ENCODE peak calls at places on chromosomes 2 and 18, in ten cellular contexts. J is IMR-90, Q is tibial artery, R is cardiac muscle cell, X is thoracic aorta, B is K562, Z is left ventricle myocardium inferior, G is heart right ventricle, I is right atrium auricular region, S is psoas muscle. K is an unnamed sample.

GRCh38 chr18:76405761-76406356 is 89.2 kb downstream of the ZNF516 start:
- DNase-seq in J (peak), Q (peak), R (peak), X (peak), B (peak), Z (peak), G (peak), I (no peak), S (peak), K (peak)

GRCh38 chr2:230891108-230891507 is 26.4 kb downstream of the ITM2C start:
- DNase-seq in J (no peak), Q (no peak), R (peak), X (no peak), B (no peak), Z (no peak), G (no peak), I (no peak), S (no peak), K (no peak)

GRCh38 chr2:164742738-164743317 is 98.8 kb downstream of the COBLL1 start:
- DNase-seq in J (no peak), Q (no peak), R (no peak), X (no peak), B (no peak), Z (no peak), G (no peak), I (no peak), S (no peak), K (no peak)

GRCh38 chr2:142878061-142878741 is 737 bp downstream of the KYNU start:
- DNase-seq in J (no peak), Q (no peak), R (no peak), X (no peak), B (no peak), Z (no peak), G (no peak), I (no peak), S (no peak), K (no peak)

GRCh38 chr2:127810156-127810636 is 775 bp downstream of the WDR33 start:
- DNase-seq in J (peak), Q (no peak), R (peak), X (no peak), B (peak), Z (no peak), G (no peak), I (no peak), S (no peak), K (no peak)

GRCh38 chr2:58906151-58906645 is 665.1 kb upstream of the FANCL start:
- DNase-seq in J (no peak), Q (no peak), R (no peak), X (no peak), B (no peak), Z (no peak), G (no peak), I (no peak), S (no peak), K (no peak)

GRCh38 chr18:62693659-62694058 is 21.7 kb upstream of the PHLPP1 start:
- DNase-seq in J (no peak), Q (no peak), R (no peak), X (no peak), B (no peak), Z (no peak), G (no peak), I (no peak), S (no peak), K (no peak)

GRCh38 chr2:238938460-238939055 is 90.7 kb downstream of the TWIST2 start:
- DNase-seq in J (peak), Q (peak), R (peak), X (peak), B (no peak), Z (peak), G (peak), I (peak), S (peak), K (no peak)

GRCh38 chr18:22193466-22193865 is 24.1 kb downstream of the GATA6 start:
- DNase-seq in J (no peak), Q (no peak), R (peak), X (no peak), B (no peak), Z (no peak), G (no peak), I (peak), S (no peak), K (no peak)

GRCh38 chr2:513981-514706 is 163.1 kb downstream of the TMEM18 start:
- DNase-seq in J (no peak), Q (no peak), R (no peak), X (no peak), B (no peak), Z (no peak), G (no peak), I (no peak), S (no peak), K (no peak)

GRCh38 chr2:239716536-239717318 is 308.4 kb downstream of the NDUFA10 start:
- DNase-seq in J (no peak), Q (no peak), R (peak), X (no peak), B (no peak), Z (no peak), G (no peak), I (no peak), S (peak), K (no peak)

GRCh38 chr2:170554278-170554955 is 160.7 kb upstream of the SP5 start:
- DNase-seq in J (no peak), Q (peak), R (peak), X (peak), B (no peak), Z (peak), G (peak), I (no peak), S (peak), K (no peak)

GRCh38 chr2:65662654-65663432 is 230.4 kb upstream of the SPRED2 start:
- DNase-seq in J (peak), Q (no peak), R (peak), X (no peak), B (no peak), Z (no peak), G (no peak), I (no peak), S (no peak), K (no peak)

GRCh38 chr2:55431982-55432627 is 12.4 kb upstream of the CCDC88A start:
- DNase-seq in J (peak), Q (no peak), R (peak), X (no peak), B (peak), Z (no peak), G (no peak), I (no peak), S (no peak), K (no peak)

GRCh38 chr2:71700880-71701397 is 247.6 kb downstream of the DYSF start:
- DNase-seq in J (no peak), Q (peak), R (peak), X (peak), B (no peak), Z (peak), G (peak), I (peak), S (peak), K (no peak)

GRCh38 chr2:175805442-175806114 is 196.5 kb downstream of the LNPK start:
- DNase-seq in J (no peak), Q (no peak), R (peak), X (no peak), B (no peak), Z (no peak), G (no peak), I (no peak), S (no peak), K (no peak)

GRCh38 chr2:128639693-128640092 is 321.0 kb upstream of the HS6ST1 start:
- DNase-seq in J (no peak), Q (no peak), R (no peak), X (no peak), B (no peak), Z (no peak), G (no peak), I (peak), S (no peak), K (no peak)

GRCh38 chr2:37882036-37882435 is 43.1 kb upstream of the RMDN2 start:
- DNase-seq in J (no peak), Q (no peak), R (no peak), X (no peak), B (no peak), Z (no peak), G (no peak), I (no peak), S (no peak), K (no peak)

GRCh38 chr18:45976581-45977373 is 9.6 kb upstream of the EPG5 start:
- DNase-seq in J (no peak), Q (no peak), R (peak), X (no peak), B (no peak), Z (no peak), G (no peak), I (no peak), S (no peak), K (no peak)

GRCh38 chr2:100011272-100011711 is 131.1 kb downstream of the AFF3 start:
- DNase-seq in J (peak), Q (no peak), R (peak), X (no peak), B (no peak), Z (no peak), G (no peak), I (no peak), S (no peak), K (no peak)

GRCh38 chr2:215417400-215417951 is 18.4 kb downstream of the FN1 start:
- DNase-seq in J (no peak), Q (no peak), R (peak), X (no peak), B (no peak), Z (no peak), G (no peak), I (no peak), S (no peak), K (no peak)
- H3K27ac ChIP-seq in J (peak), Q (peak), R (peak), X (peak), B (no peak), Z (no peak), G (no peak), I (no peak), S (no peak), K (no peak)

DNA sequence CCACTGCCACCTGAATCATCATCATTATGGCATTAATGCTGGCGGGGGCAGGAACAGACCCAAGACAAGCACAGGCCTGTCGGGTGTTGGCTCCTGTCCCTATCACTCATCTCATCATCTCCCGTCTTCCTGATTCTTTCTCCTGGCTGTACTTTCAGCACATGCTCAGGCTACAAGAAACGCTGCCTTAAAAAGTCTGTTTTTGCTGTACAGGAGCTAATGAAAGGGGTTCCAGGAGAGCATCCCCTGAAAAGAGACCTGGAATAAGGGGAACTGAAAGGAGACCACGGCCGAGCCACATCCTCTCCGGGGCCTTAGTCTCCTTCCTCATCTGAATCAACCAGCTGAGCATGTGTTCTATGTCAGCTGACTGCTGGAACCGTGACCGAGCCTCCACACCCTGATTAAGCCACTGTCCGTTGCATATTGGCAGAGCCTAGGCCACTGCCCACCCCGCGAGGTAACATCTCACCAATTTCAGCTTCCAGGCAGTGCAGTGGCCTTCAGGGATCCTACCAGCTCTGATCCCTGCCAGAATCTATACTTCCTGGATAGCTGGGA is 62.6 kb downstream of the DNMT3A start:
- DNase-seq in J (no peak), Q (peak), R (peak), X (no peak), B (no peak), Z (peak), G (peak), I (peak), S (peak), K (peak)
- H3K27ac ChIP-seq in J (no peak), Q (peak), R (no peak), X (peak), B (no peak), Z (peak), G (peak), I (peak), S (peak), K (peak)

GRCh38 chr2:46410273-46411244 is 68.8 kb upstream of the TMEM247 start:
- DNase-seq in J (no peak), Q (no peak), R (no peak), X (no peak), B (no peak), Z (no peak), G (no peak), I (no peak), S (no peak), K (no peak)
- H3K27ac ChIP-seq in J (no peak), Q (no peak), R (no peak), X (no peak), B (no peak), Z (peak), G (peak), I (no peak), S (no peak), K (no peak)

GRCh38 chr2:157331696-157332095 is 6.1 kb upstream of the ERMN start:
- DNase-seq in J (no peak), Q (no peak), R (no peak), X (no peak), B (no peak), Z (no peak), G (no peak), I (no peak), S (no peak), K (no peak)

GRCh38 chr2:157334797-157335196 is 9.2 kb upstream of the ERMN start:
- DNase-seq in J (no peak), Q (no peak), R (no peak), X (no peak), B (no peak), Z (no peak), G (no peak), I (no peak), S (no peak), K (no peak)

GRCh38 chr2:157336137-157336721 is 10.6 kb upstream of the ERMN start:
- DNase-seq in J (peak), Q (peak), R (peak), X (peak), B (peak), Z (no peak), G (no peak), I (no peak), S (no peak), K (peak)

GRCh38 chr2:157334335-157334734 is 8.7 kb upstream of the ERMN start:
- DNase-seq in J (no peak), Q (no peak), R (peak), X (no peak), B (no peak), Z (no peak), G (no peak), I (no peak), S (no peak), K (no peak)

GRCh38 chr2:157333304-157334047 is 7.9 kb upstream of the ERMN start:
- DNase-seq in J (no peak), Q (no peak), R (no peak), X (no peak), B (no peak), Z (no peak), G (no peak), I (no peak), S (no peak), K (no peak)
- H3K27ac ChIP-seq in J (no peak), Q (no peak), R (no peak), X (no peak), B (no peak), Z (no peak), G (no peak), I (no peak), S (no peak), K (no peak)

GRCh38 chr2:218278531-218279360 is 8.4 kb downstream of the PNKD start:
- DNase-seq in J (no peak), Q (no peak), R (no peak), X (no peak), B (no peak), Z (no peak), G (no peak), I (no peak), S (no peak), K (no peak)

GRCh38 chr2:218275368-218276072 is 5.2 kb downstream of the PNKD start:
- DNase-seq in J (no peak), Q (no peak), R (no peak), X (no peak), B (no peak), Z (no peak), G (no peak), I (no peak), S (no peak), K (no peak)

GRCh38 chr2:218280260-218280870 is 10.0 kb downstream of the PNKD start:
- DNase-seq in J (no peak), Q (no peak), R (no peak), X (no peak), B (no peak), Z (no peak), G (no peak), I (no peak), S (no peak), K (no peak)

GRCh38 chr2:218276986-218277755 is 6.9 kb downstream of the PNKD start:
- DNase-seq in J (no peak), Q (no peak), R (no peak), X (no peak), B (no peak), Z (no peak), G (no peak), I (no peak), S (no peak), K (no peak)

DNA sequence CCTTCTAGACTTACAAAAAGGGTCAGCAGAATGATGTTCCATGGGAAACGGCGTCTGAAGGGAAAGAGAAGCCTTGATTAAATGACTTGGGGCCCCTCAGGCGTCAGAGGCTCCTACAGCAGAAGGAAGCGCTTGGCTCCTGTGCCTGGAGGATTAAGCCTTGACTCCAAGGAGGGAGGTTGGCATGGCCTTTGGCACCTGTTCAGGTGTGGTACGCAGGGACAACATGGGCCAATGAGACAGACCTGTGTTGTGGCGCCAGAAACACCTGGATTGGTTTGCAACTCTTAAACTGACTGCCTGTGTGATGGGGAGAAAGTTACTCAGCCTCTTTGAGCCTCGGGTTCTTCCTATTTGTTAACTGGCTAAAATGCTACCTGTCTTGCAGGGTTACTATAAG is 7.6 kb downstream of the PNKD start:
- DNase-seq in J (no peak), Q (no peak), R (no peak), X (no peak), B (no peak), Z (no peak), G (no peak), I (no peak), S (no peak), K (no peak)
- H3K27ac ChIP-seq in J (no peak), Q (peak), R (no peak), X (peak), B (no peak), Z (no peak), G (no peak), I (no peak), S (no peak), K (no peak)

GRCh38 chr2:200741468-200742202 is 70.1 kb upstream of the BZW1 start:
- DNase-seq in J (no peak), Q (no peak), R (no peak), X (no peak), B (no peak), Z (no peak), G (no peak), I (no peak), S (no peak), K (no peak)
- H3K27ac ChIP-seq in J (no peak), Q (peak), R (no peak), X (peak), B (no peak), Z (peak), G (peak), I (peak), S (peak), K (no peak)

DNA sequence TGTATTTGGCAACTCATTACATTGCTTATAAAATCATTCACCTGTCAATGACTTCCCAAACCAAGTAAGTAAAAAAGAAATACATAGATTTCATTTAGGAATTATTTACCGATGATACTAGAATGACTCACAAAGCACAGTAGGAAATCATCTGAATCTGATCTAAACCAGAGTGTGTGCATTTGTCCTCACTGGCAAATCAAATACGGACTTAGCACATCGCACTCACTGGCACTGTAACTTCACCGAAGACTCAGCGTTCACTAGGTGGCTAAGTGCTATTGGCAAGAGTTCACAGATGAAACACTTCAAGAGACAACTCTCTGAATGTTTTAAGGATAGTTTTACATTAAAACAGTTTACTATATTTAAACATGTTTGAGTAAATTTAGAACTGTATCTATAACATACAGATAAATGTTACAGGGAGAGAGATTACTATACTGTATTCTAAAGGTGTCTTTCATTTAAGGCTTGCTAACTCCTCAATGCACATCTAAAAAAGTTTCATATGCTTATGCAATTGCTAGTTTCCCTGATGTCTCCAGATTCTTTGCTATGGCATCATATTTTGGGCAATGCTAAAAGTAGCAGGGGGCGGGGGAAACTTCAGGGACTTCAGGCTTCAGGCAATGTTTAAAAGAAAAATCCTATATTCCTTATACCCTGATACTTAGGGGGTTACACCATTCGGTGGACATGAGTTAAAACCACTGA is 48.8 kb downstream of the STK39 start:
- DNase-seq in J (peak), Q (no peak), R (peak), X (no peak), B (no peak), Z (no peak), G (no peak), I (no peak), S (no peak), K (no peak)
- H3K27ac ChIP-seq in J (no peak), Q (no peak), R (peak), X (no peak), B (no peak), Z (no peak), G (no peak), I (no peak), S (no peak), K (no peak)

DNA sequence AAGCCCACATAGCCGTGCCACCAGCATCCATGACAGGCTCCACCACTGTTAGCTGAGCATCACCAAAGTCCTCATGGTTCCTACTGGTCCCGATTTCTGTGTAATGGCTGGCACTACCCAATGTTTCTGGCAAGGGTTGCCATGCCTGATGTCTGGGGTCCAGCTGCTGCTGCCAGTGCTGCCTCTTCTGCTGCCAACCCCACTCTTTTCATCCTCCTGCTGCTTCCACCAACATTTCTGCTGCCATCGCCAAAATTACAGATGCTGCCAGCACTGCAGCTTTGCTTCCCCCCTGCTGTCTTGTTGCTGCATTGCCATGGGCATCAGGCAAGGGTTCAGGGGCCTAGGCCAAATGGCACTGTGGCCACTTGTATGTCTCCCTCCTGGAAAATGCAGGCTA is 152.9 kb downstream of the LRRTM1 start:
- DNase-seq in J (no peak), Q (no peak), R (no peak), X (no peak), B (no peak), Z (no peak), G (no peak), I (no peak), S (no peak), K (no peak)
- H3K27ac ChIP-seq in J (no peak), Q (no peak), R (no peak), X (no peak), B (no peak), Z (no peak), G (no peak), I (no peak), S (no peak), K (no peak)